ENCODE peak calls at places on chromosome 6, in eight cellular contexts. One of them, this sample, is unnamed.

GRCh38 chr6:159761135-159761872 is 541 bp upstream of the ACAT2 start:
- DNase-seq in B cell: no peak
- DNase-seq in choroid plexus epithelial cell: no peak
- DNase-seq in brain microvascular endothelial cell: peak; percentile 3
- DNase-seq in left colon: peak; percentile 53
- DNase-seq in astrocyte of the cerebellum: no peak
- DNase-seq in COR-L47: no peak
- DNase-seq in T-helper 1 cell: no peak
- DNase-seq in this sample: no peak

GRCh38 chr6:70086806-70087205 is 216.1 kb downstream of the COL9A1 start:
- DNase-seq in astrocyte of the cerebellum: no peak
- DNase-seq in T-helper 1 cell: no peak
- DNase-seq in choroid plexus epithelial cell: no peak
- DNase-seq in brain microvascular endothelial cell: no peak
- DNase-seq in COR-L47: no peak
- DNase-seq in left colon: no peak
- DNase-seq in B cell: no peak
- DNase-seq in this sample: no peak

GRCh38 chr6:80488190-80488589 is 381.7 kb downstream of the BCKDHB start:
- DNase-seq in B cell: no peak
- DNase-seq in choroid plexus epithelial cell: no peak
- DNase-seq in left colon: no peak
- DNase-seq in brain microvascular endothelial cell: no peak
- DNase-seq in COR-L47: no peak
- DNase-seq in astrocyte of the cerebellum: no peak
- DNase-seq in T-helper 1 cell: no peak
- DNase-seq in this sample: no peak

GRCh38 chr6:129115491-129115890 is 232.6 kb downstream of the LAMA2 start:
- DNase-seq in brain microvascular endothelial cell: no peak
- DNase-seq in choroid plexus epithelial cell: no peak
- DNase-seq in astrocyte of the cerebellum: no peak
- DNase-seq in left colon: no peak
- DNase-seq in T-helper 1 cell: no peak
- DNase-seq in COR-L47: no peak
- DNase-seq in B cell: no peak
- DNase-seq in this sample: no peak

GRCh38 chr6:77133031-77133430 is 330.3 kb downstream of the HTR1B start:
- DNase-seq in choroid plexus epithelial cell: no peak
- DNase-seq in left colon: no peak
- DNase-seq in T-helper 1 cell: no peak
- DNase-seq in COR-L47: no peak
- DNase-seq in B cell: no peak
- DNase-seq in brain microvascular endothelial cell: no peak
- DNase-seq in astrocyte of the cerebellum: no peak
- DNase-seq in this sample: no peak

GRCh38 chr6:133889557-133890301 is 816 bp downstream of the TCF21 start:
- DNase-seq in COR-L47: no peak
- DNase-seq in brain microvascular endothelial cell: no peak
- DNase-seq in astrocyte of the cerebellum: no peak
- DNase-seq in left colon: no peak
- DNase-seq in B cell: peak; percentile 29
- DNase-seq in choroid plexus epithelial cell: peak; percentile 61
- DNase-seq in T-helper 1 cell: no peak
- DNase-seq in this sample: no peak

GRCh38 chr6:168215121-168215808 is 104.3 kb downstream of the DACT2 start:
- DNase-seq in brain microvascular endothelial cell: no peak
- DNase-seq in choroid plexus epithelial cell: no peak
- DNase-seq in B cell: no peak
- DNase-seq in left colon: no peak
- DNase-seq in astrocyte of the cerebellum: no peak
- DNase-seq in COR-L47: no peak
- DNase-seq in T-helper 1 cell: no peak
- DNase-seq in this sample: no peak

GRCh38 chr6:170057961-170058877 is 232.7 kb downstream of the DLL1 start:
- DNase-seq in astrocyte of the cerebellum: no peak
- DNase-seq in brain microvascular endothelial cell: no peak
- DNase-seq in B cell: no peak
- DNase-seq in left colon: no peak
- DNase-seq in T-helper 1 cell: no peak
- DNase-seq in choroid plexus epithelial cell: no peak
- DNase-seq in COR-L47: no peak
- DNase-seq in this sample: no peak

GRCh38 chr6:127832381-127832780 is 68.5 kb downstream of the THEMIS start:
- DNase-seq in T-helper 1 cell: no peak
- DNase-seq in COR-L47: no peak
- DNase-seq in brain microvascular endothelial cell: no peak
- DNase-seq in astrocyte of the cerebellum: no peak
- DNase-seq in choroid plexus epithelial cell: no peak
- DNase-seq in B cell: no peak
- DNase-seq in left colon: no peak
- DNase-seq in this sample: no peak

GRCh38 chr6:46216879-46217278 is 46.1 kb upstream of the ENPP5 start:
- DNase-seq in brain microvascular endothelial cell: no peak
- DNase-seq in astrocyte of the cerebellum: no peak
- DNase-seq in choroid plexus epithelial cell: no peak
- DNase-seq in left colon: no peak
- DNase-seq in B cell: no peak
- DNase-seq in T-helper 1 cell: no peak
- DNase-seq in COR-L47: no peak
- DNase-seq in this sample: no peak

GRCh38 chr6:157628463-157628862 is 194.6 kb upstream of the SNX9 start:
- DNase-seq in T-helper 1 cell: no peak
- DNase-seq in choroid plexus epithelial cell: no peak
- DNase-seq in B cell: no peak
- DNase-seq in left colon: no peak
- DNase-seq in brain microvascular endothelial cell: no peak
- DNase-seq in astrocyte of the cerebellum: no peak
- DNase-seq in COR-L47: no peak
- DNase-seq in this sample: no peak

GRCh38 chr6:144582939-144583613 is 297.9 kb downstream of the UTRN start:
- DNase-seq in B cell: peak; percentile 59
- DNase-seq in choroid plexus epithelial cell: peak; percentile 44
- DNase-seq in COR-L47: no peak
- DNase-seq in brain microvascular endothelial cell: no peak
- DNase-seq in astrocyte of the cerebellum: no peak
- DNase-seq in T-helper 1 cell: no peak
- DNase-seq in left colon: peak; percentile 26
- DNase-seq in this sample: no peak

GRCh38 chr6:16224409-16224808 is 14.0 kb upstream of the GMPR start:
- DNase-seq in choroid plexus epithelial cell: no peak
- DNase-seq in astrocyte of the cerebellum: no peak
- DNase-seq in COR-L47: no peak
- DNase-seq in B cell: no peak
- DNase-seq in T-helper 1 cell: no peak
- DNase-seq in left colon: no peak
- DNase-seq in brain microvascular endothelial cell: no peak
- DNase-seq in this sample: no peak

GRCh38 chr6:45703041-45703739 is 312.5 kb downstream of the CLIC5 start:
- DNase-seq in astrocyte of the cerebellum: no peak
- DNase-seq in brain microvascular endothelial cell: no peak
- DNase-seq in left colon: no peak
- DNase-seq in T-helper 1 cell: no peak
- DNase-seq in choroid plexus epithelial cell: peak; percentile 38
- DNase-seq in COR-L47: no peak
- DNase-seq in B cell: no peak
- DNase-seq in this sample: peak; percentile 84

GRCh38 chr6:118506071-118506638 is 41.9 kb upstream of the PLN start:
- DNase-seq in astrocyte of the cerebellum: no peak
- DNase-seq in left colon: no peak
- DNase-seq in T-helper 1 cell: no peak
- DNase-seq in B cell: no peak
- DNase-seq in choroid plexus epithelial cell: no peak
- DNase-seq in brain microvascular endothelial cell: no peak
- DNase-seq in COR-L47: no peak
- DNase-seq in this sample: no peak

GRCh38 chr6:64294034-64294433 is 658.4 kb downstream of the PHF3 start:
- DNase-seq in T-helper 1 cell: no peak
- DNase-seq in COR-L47: no peak
- DNase-seq in B cell: no peak
- DNase-seq in choroid plexus epithelial cell: peak; percentile 40
- DNase-seq in left colon: no peak
- DNase-seq in brain microvascular endothelial cell: no peak
- DNase-seq in astrocyte of the cerebellum: no peak
- DNase-seq in this sample: no peak

GRCh38 chr6:26087284-26088115 is at the start of gene HFE:
- DNase-seq in left colon: peak; percentile 72
- DNase-seq in T-helper 1 cell: no peak
- DNase-seq in astrocyte of the cerebellum: no peak
- DNase-seq in B cell: peak; percentile 63
- DNase-seq in brain microvascular endothelial cell: peak; percentile 38
- DNase-seq in COR-L47: peak; percentile 10
- DNase-seq in choroid plexus epithelial cell: peak; percentile 65
- DNase-seq in this sample: peak; percentile 31

GRCh38 chr6:51466427-51466826 is 621.0 kb downstream of the PKHD1 start:
- DNase-seq in left colon: no peak
- DNase-seq in brain microvascular endothelial cell: no peak
- DNase-seq in choroid plexus epithelial cell: no peak
- DNase-seq in astrocyte of the cerebellum: no peak
- DNase-seq in COR-L47: no peak
- DNase-seq in B cell: no peak
- DNase-seq in T-helper 1 cell: no peak
- DNase-seq in this sample: no peak

GRCh38 chr6:139017227-139017626 is 11.3 kb upstream of the ABRACL start:
- DNase-seq in brain microvascular endothelial cell: no peak
- DNase-seq in choroid plexus epithelial cell: no peak
- DNase-seq in astrocyte of the cerebellum: peak; percentile 37
- DNase-seq in COR-L47: no peak
- DNase-seq in left colon: no peak
- DNase-seq in B cell: no peak
- DNase-seq in T-helper 1 cell: no peak
- DNase-seq in this sample: peak; percentile 13

GRCh38 chr6:37432916-37433656 is at the start of gene CMTR1:
- DNase-seq in left colon: peak; percentile 96
- DNase-seq in brain microvascular endothelial cell: peak; percentile 88
- DNase-seq in B cell: peak; percentile 99
- DNase-seq in choroid plexus epithelial cell: peak; percentile 89
- DNase-seq in COR-L47: peak; percentile 81
- DNase-seq in T-helper 1 cell: peak; percentile 93
- DNase-seq in astrocyte of the cerebellum: peak; percentile 60
- DNase-seq in this sample: peak; percentile 76

GRCh38 chr6:81614292-81614691 is 138.2 kb downstream of the TENT5A start:
- DNase-seq in COR-L47: peak; percentile 59
- DNase-seq in T-helper 1 cell: no peak
- DNase-seq in brain microvascular endothelial cell: peak; percentile 72
- DNase-seq in left colon: peak; percentile 23
- DNase-seq in B cell: no peak
- DNase-seq in astrocyte of the cerebellum: no peak
- DNase-seq in choroid plexus epithelial cell: peak; percentile 69
- DNase-seq in this sample: no peak

GRCh38 chr6:5782783-5783567 is 223.8 kb downstream of the NRN1 start:
- DNase-seq in choroid plexus epithelial cell: peak; percentile 15
- DNase-seq in brain microvascular endothelial cell: no peak
- DNase-seq in COR-L47: peak; percentile 54
- DNase-seq in T-helper 1 cell: no peak
- DNase-seq in astrocyte of the cerebellum: no peak
- DNase-seq in B cell: no peak
- DNase-seq in left colon: peak; percentile 94
- DNase-seq in this sample: no peak

GRCh38 chr6:1610497-1611321 is 994 bp downstream of the FOXC1 start:
- DNase-seq in COR-L47: peak; percentile 37
- DNase-seq in choroid plexus epithelial cell: no peak
- DNase-seq in left colon: no peak
- DNase-seq in T-helper 1 cell: no peak
- DNase-seq in B cell: peak; percentile 57
- DNase-seq in astrocyte of the cerebellum: no peak
- DNase-seq in brain microvascular endothelial cell: no peak
- DNase-seq in this sample: no peak

GRCh38 chr6:43723737-43724295 is 36.2 kb upstream of the MRPS18A start:
- DNase-seq in B cell: peak; percentile 81
- DNase-seq in brain microvascular endothelial cell: peak; percentile 50
- DNase-seq in left colon: peak; percentile 90
- DNase-seq in choroid plexus epithelial cell: peak; percentile 83
- DNase-seq in astrocyte of the cerebellum: no peak
- DNase-seq in T-helper 1 cell: peak; percentile 35
- DNase-seq in COR-L47: peak; percentile 31
- DNase-seq in this sample: peak; percentile 38

GRCh38 chr6:18245079-18245478 is 19.3 kb downstream of the DEK start:
- DNase-seq in astrocyte of the cerebellum: no peak
- DNase-seq in brain microvascular endothelial cell: no peak
- DNase-seq in B cell: no peak
- DNase-seq in choroid plexus epithelial cell: no peak
- DNase-seq in left colon: no peak
- DNase-seq in T-helper 1 cell: no peak
- DNase-seq in COR-L47: no peak
- DNase-seq in this sample: no peak

GRCh38 chr6:157861814-157862213 is 38.8 kb downstream of the SNX9 start:
- DNase-seq in brain microvascular endothelial cell: peak; percentile 53
- DNase-seq in B cell: no peak
- DNase-seq in choroid plexus epithelial cell: peak; percentile 69
- DNase-seq in left colon: no peak
- DNase-seq in astrocyte of the cerebellum: no peak
- DNase-seq in T-helper 1 cell: no peak
- DNase-seq in COR-L47: no peak
- DNase-seq in this sample: peak; percentile 22

GRCh38 chr6:140538926-140539325 is 1164.5 kb upstream of the CITED2 start:
- DNase-seq in astrocyte of the cerebellum: no peak
- DNase-seq in left colon: no peak
- DNase-seq in B cell: no peak
- DNase-seq in COR-L47: no peak
- DNase-seq in choroid plexus epithelial cell: peak; percentile 66
- DNase-seq in brain microvascular endothelial cell: no peak
- DNase-seq in T-helper 1 cell: no peak
- DNase-seq in this sample: peak; percentile 22

GRCh38 chr6:35294308-35294945 is 3.2 kb upstream of the DEF6 start:
- DNase-seq in left colon: peak; percentile 46
- DNase-seq in COR-L47: peak; percentile 57
- DNase-seq in B cell: peak; percentile 75
- DNase-seq in astrocyte of the cerebellum: peak; percentile 8
- DNase-seq in brain microvascular endothelial cell: no peak
- DNase-seq in T-helper 1 cell: no peak
- DNase-seq in choroid plexus epithelial cell: peak; percentile 51
- DNase-seq in this sample: peak; percentile 24

GRCh38 chr6:148999921-149000589 is 253.2 kb downstream of the UST start:
- DNase-seq in brain microvascular endothelial cell: peak; percentile 88
- DNase-seq in B cell: peak; percentile 35
- DNase-seq in COR-L47: no peak
- DNase-seq in astrocyte of the cerebellum: peak; percentile 78
- DNase-seq in left colon: peak; percentile 25
- DNase-seq in choroid plexus epithelial cell: peak; percentile 89
- DNase-seq in T-helper 1 cell: no peak
- DNase-seq in this sample: peak; percentile 86

GRCh38 chr6:37127961-37128862 is 41.7 kb upstream of the PIM1 start:
- DNase-seq in COR-L47: no peak
- DNase-seq in T-helper 1 cell: no peak
- DNase-seq in left colon: no peak
- DNase-seq in choroid plexus epithelial cell: peak; percentile 78
- DNase-seq in B cell: no peak
- DNase-seq in astrocyte of the cerebellum: peak; percentile 37
- DNase-seq in brain microvascular endothelial cell: peak; percentile 57
- DNase-seq in this sample: no peak

GRCh38 chr6:34148864-34149810 is 3.2 kb upstream of the GRM4 start:
- DNase-seq in astrocyte of the cerebellum: no peak
- DNase-seq in left colon: no peak
- DNase-seq in choroid plexus epithelial cell: no peak
- DNase-seq in T-helper 1 cell: no peak
- DNase-seq in COR-L47: no peak
- DNase-seq in brain microvascular endothelial cell: no peak
- DNase-seq in B cell: no peak
- DNase-seq in this sample: no peak

This sample was measured in RCC 7860.